ENCODE peak calls at places on chromosome 17, in nine cellular contexts. One of them, this sample, is unnamed.

GRCh38 chr17:4010754-4011153 is 46.5 kb upstream of the ATP2A3 start:
- DNase-seq in stimulated activated CD8-positive, alpha-beta memory T cell treated with anti-CD3 and anti-CD28 coated beads, Interleukin-15, amount 100 ng/mL, for 24 hours: no peak
- DNase-seq in uterus: no peak
- DNase-seq in H1: no peak
- DNase-seq in T47D: no peak
- DNase-seq in activated naive CD4-positive, alpha-beta T cell: no peak
- DNase-seq in HTR-8/SVneo: no peak
- DNase-seq in PC-3: no peak
- DNase-seq in CMK: no peak
- DNase-seq in this sample: no peak

GRCh38 chr17:55730808-55731207 is 8.1 kb upstream of the TMEM100 start:
- DNase-seq in stimulated activated CD8-positive, alpha-beta memory T cell treated with anti-CD3 and anti-CD28 coated beads, Interleukin-15, amount 100 ng/mL, for 24 hours: no peak
- DNase-seq in uterus: no peak
- DNase-seq in H1: no peak
- DNase-seq in T47D: no peak
- DNase-seq in activated naive CD4-positive, alpha-beta T cell: no peak
- DNase-seq in HTR-8/SVneo: no peak
- DNase-seq in PC-3: no peak
- DNase-seq in CMK: no peak
- DNase-seq in this sample: no peak

GRCh38 chr17:3556905-3557767 is 476 bp downstream of the TRPV3 start:
- DNase-seq in stimulated activated CD8-positive, alpha-beta memory T cell treated with anti-CD3 and anti-CD28 coated beads, Interleukin-15, amount 100 ng/mL, for 24 hours: no peak
- DNase-seq in uterus: no peak
- DNase-seq in H1: no peak
- DNase-seq in T47D: peak; percentile 23
- DNase-seq in activated naive CD4-positive, alpha-beta T cell: no peak
- DNase-seq in HTR-8/SVneo: no peak
- DNase-seq in PC-3: peak; percentile 13
- DNase-seq in CMK: no peak
- DNase-seq in this sample: no peak

GRCh38 chr17:79646721-79647455 is 36.0 kb upstream of the RBFOX3 start:
- DNase-seq in stimulated activated CD8-positive, alpha-beta memory T cell treated with anti-CD3 and anti-CD28 coated beads, Interleukin-15, amount 100 ng/mL, for 24 hours: no peak
- DNase-seq in uterus: peak; percentile 9
- DNase-seq in H1: peak; percentile 26
- DNase-seq in T47D: no peak
- DNase-seq in activated naive CD4-positive, alpha-beta T cell: no peak
- DNase-seq in HTR-8/SVneo: no peak
- DNase-seq in PC-3: no peak
- DNase-seq in CMK: no peak
- DNase-seq in this sample: no peak

GRCh38 chr17:3843935-3844516 is 2.0 kb downstream of the NCBP3 start:
- DNase-seq in stimulated activated CD8-positive, alpha-beta memory T cell treated with anti-CD3 and anti-CD28 coated beads, Interleukin-15, amount 100 ng/mL, for 24 hours: no peak
- DNase-seq in uterus: no peak
- DNase-seq in H1: no peak
- DNase-seq in T47D: peak; percentile 68
- DNase-seq in activated naive CD4-positive, alpha-beta T cell: no peak
- DNase-seq in HTR-8/SVneo: peak; percentile 62
- DNase-seq in PC-3: peak; percentile 63
- DNase-seq in CMK: no peak
- DNase-seq in this sample: no peak

GRCh38 chr17:34979650-34980352 is 511 bp upstream of the LIG3 start:
- DNase-seq in stimulated activated CD8-positive, alpha-beta memory T cell treated with anti-CD3 and anti-CD28 coated beads, Interleukin-15, amount 100 ng/mL, for 24 hours: no peak
- DNase-seq in uterus: no peak
- DNase-seq in H1: no peak
- DNase-seq in T47D: peak; percentile 76
- DNase-seq in activated naive CD4-positive, alpha-beta T cell: no peak
- DNase-seq in HTR-8/SVneo: no peak
- DNase-seq in PC-3: no peak
- DNase-seq in CMK: no peak
- DNase-seq in this sample: no peak

GRCh38 chr17:34012709-34013375 is 242.2 kb upstream of the CCL2 start:
- DNase-seq in stimulated activated CD8-positive, alpha-beta memory T cell treated with anti-CD3 and anti-CD28 coated beads, Interleukin-15, amount 100 ng/mL, for 24 hours: no peak
- DNase-seq in uterus: no peak
- DNase-seq in H1: peak; percentile 46
- DNase-seq in T47D: no peak
- DNase-seq in activated naive CD4-positive, alpha-beta T cell: no peak
- DNase-seq in HTR-8/SVneo: no peak
- DNase-seq in PC-3: no peak
- DNase-seq in CMK: no peak
- DNase-seq in this sample: no peak

GRCh38 chr17:76672892-76673291 is 29.3 kb upstream of the ST6GALNAC1 start:
- DNase-seq in stimulated activated CD8-positive, alpha-beta memory T cell treated with anti-CD3 and anti-CD28 coated beads, Interleukin-15, amount 100 ng/mL, for 24 hours: no peak
- DNase-seq in uterus: no peak
- DNase-seq in H1: no peak
- DNase-seq in T47D: no peak
- DNase-seq in activated naive CD4-positive, alpha-beta T cell: no peak
- DNase-seq in HTR-8/SVneo: no peak
- DNase-seq in PC-3: no peak
- DNase-seq in CMK: no peak
- DNase-seq in this sample: no peak

GRCh38 chr17:35243459-35244204 is 760 bp downstream of the SLFN5 start:
- DNase-seq in stimulated activated CD8-positive, alpha-beta memory T cell treated with anti-CD3 and anti-CD28 coated beads, Interleukin-15, amount 100 ng/mL, for 24 hours: no peak
- DNase-seq in uterus: peak; percentile 74
- DNase-seq in H1: peak; percentile 58
- DNase-seq in T47D: peak; percentile 58
- DNase-seq in activated naive CD4-positive, alpha-beta T cell: peak; percentile 10
- DNase-seq in HTR-8/SVneo: peak; percentile 51
- DNase-seq in PC-3: peak; percentile 60
- DNase-seq in CMK: no peak
- DNase-seq in this sample: no peak

GRCh38 chr17:7835818-7836595 is 2.0 kb downstream of the KDM6B start:
- DNase-seq in stimulated activated CD8-positive, alpha-beta memory T cell treated with anti-CD3 and anti-CD28 coated beads, Interleukin-15, amount 100 ng/mL, for 24 hours: no peak
- DNase-seq in uterus: no peak
- DNase-seq in H1: peak; percentile 88
- DNase-seq in T47D: peak; percentile 83
- DNase-seq in activated naive CD4-positive, alpha-beta T cell: no peak
- DNase-seq in HTR-8/SVneo: no peak
- DNase-seq in PC-3: peak; percentile 34
- DNase-seq in CMK: no peak
- DNase-seq in this sample: no peak

GRCh38 chr17:76697702-76698465 is 12.9 kb downstream of the MXRA7 start:
- DNase-seq in stimulated activated CD8-positive, alpha-beta memory T cell treated with anti-CD3 and anti-CD28 coated beads, Interleukin-15, amount 100 ng/mL, for 24 hours: no peak
- DNase-seq in uterus: no peak
- DNase-seq in H1: no peak
- DNase-seq in T47D: no peak
- DNase-seq in activated naive CD4-positive, alpha-beta T cell: no peak
- DNase-seq in HTR-8/SVneo: no peak
- DNase-seq in PC-3: no peak
- DNase-seq in CMK: no peak
- DNase-seq in this sample: no peak

GRCh38 chr17:72420775-72421127 is 299.9 kb downstream of the SOX9 start:
- DNase-seq in stimulated activated CD8-positive, alpha-beta memory T cell treated with anti-CD3 and anti-CD28 coated beads, Interleukin-15, amount 100 ng/mL, for 24 hours: no peak
- DNase-seq in uterus: no peak
- DNase-seq in H1: no peak
- DNase-seq in T47D: no peak
- DNase-seq in activated naive CD4-positive, alpha-beta T cell: no peak
- DNase-seq in HTR-8/SVneo: no peak
- DNase-seq in PC-3: no peak
- DNase-seq in CMK: no peak
- DNase-seq in this sample: no peak

GRCh38 chr17:62140376-62140775 is 75.3 kb upstream of the MED13 start:
- DNase-seq in stimulated activated CD8-positive, alpha-beta memory T cell treated with anti-CD3 and anti-CD28 coated beads, Interleukin-15, amount 100 ng/mL, for 24 hours: no peak
- DNase-seq in uterus: no peak
- DNase-seq in H1: no peak
- DNase-seq in T47D: no peak
- DNase-seq in activated naive CD4-positive, alpha-beta T cell: no peak
- DNase-seq in HTR-8/SVneo: no peak
- DNase-seq in PC-3: no peak
- DNase-seq in CMK: no peak
- DNase-seq in this sample: no peak

GRCh38 chr17:1713878-1714487 is 3.8 kb upstream of the TLCD2 start:
- DNase-seq in stimulated activated CD8-positive, alpha-beta memory T cell treated with anti-CD3 and anti-CD28 coated beads, Interleukin-15, amount 100 ng/mL, for 24 hours: no peak
- DNase-seq in uterus: peak; percentile 67
- DNase-seq in H1: peak; percentile 78
- DNase-seq in T47D: peak; percentile 80
- DNase-seq in activated naive CD4-positive, alpha-beta T cell: no peak
- DNase-seq in HTR-8/SVneo: peak; percentile 83
- DNase-seq in PC-3: peak; percentile 56
- DNase-seq in CMK: no peak
- DNase-seq in this sample: no peak

GRCh38 chr17:50636145-50636803 is 1.6 kb downstream of the ABCC3 start:
- DNase-seq in stimulated activated CD8-positive, alpha-beta memory T cell treated with anti-CD3 and anti-CD28 coated beads, Interleukin-15, amount 100 ng/mL, for 24 hours: no peak
- DNase-seq in uterus: no peak
- DNase-seq in H1: no peak
- DNase-seq in T47D: no peak
- DNase-seq in activated naive CD4-positive, alpha-beta T cell: no peak
- DNase-seq in HTR-8/SVneo: no peak
- DNase-seq in PC-3: no peak
- DNase-seq in CMK: no peak
- DNase-seq in this sample: no peak

GRCh38 chr17:77959926-77960521 is 1.5 kb downstream of the TNRC6C start:
- DNase-seq in stimulated activated CD8-positive, alpha-beta memory T cell treated with anti-CD3 and anti-CD28 coated beads, Interleukin-15, amount 100 ng/mL, for 24 hours: no peak
- DNase-seq in uterus: no peak
- DNase-seq in H1: no peak
- DNase-seq in T47D: no peak
- DNase-seq in activated naive CD4-positive, alpha-beta T cell: no peak
- DNase-seq in HTR-8/SVneo: no peak
- DNase-seq in PC-3: no peak
- DNase-seq in CMK: no peak
- DNase-seq in this sample: no peak

GRCh38 chr17:75636381-75637142 is 3.3 kb downstream of the SMIM5 start:
- DNase-seq in stimulated activated CD8-positive, alpha-beta memory T cell treated with anti-CD3 and anti-CD28 coated beads, Interleukin-15, amount 100 ng/mL, for 24 hours: no peak
- DNase-seq in uterus: no peak
- DNase-seq in H1: peak; percentile 44
- DNase-seq in T47D: no peak
- DNase-seq in activated naive CD4-positive, alpha-beta T cell: no peak
- DNase-seq in HTR-8/SVneo: no peak
- DNase-seq in PC-3: no peak
- DNase-seq in CMK: no peak
- DNase-seq in this sample: no peak

GRCh38 chr17:49894761-49895160 is 46.9 kb upstream of the TAC4 start:
- DNase-seq in stimulated activated CD8-positive, alpha-beta memory T cell treated with anti-CD3 and anti-CD28 coated beads, Interleukin-15, amount 100 ng/mL, for 24 hours: no peak
- DNase-seq in uterus: no peak
- DNase-seq in H1: no peak
- DNase-seq in T47D: no peak
- DNase-seq in activated naive CD4-positive, alpha-beta T cell: no peak
- DNase-seq in HTR-8/SVneo: no peak
- DNase-seq in PC-3: no peak
- DNase-seq in CMK: no peak
- DNase-seq in this sample: no peak

GRCh38 chr17:39813631-39814030 is 50.5 kb downstream of the IKZF3 start:
- DNase-seq in stimulated activated CD8-positive, alpha-beta memory T cell treated with anti-CD3 and anti-CD28 coated beads, Interleukin-15, amount 100 ng/mL, for 24 hours: no peak
- DNase-seq in uterus: no peak
- DNase-seq in H1: no peak
- DNase-seq in T47D: no peak
- DNase-seq in activated naive CD4-positive, alpha-beta T cell: no peak
- DNase-seq in HTR-8/SVneo: no peak
- DNase-seq in PC-3: no peak
- DNase-seq in CMK: peak; percentile 11
- DNase-seq in this sample: no peak

GRCh38 chr17:82065193-82065637 is 389 bp downstream of the DUS1L start:
- DNase-seq in stimulated activated CD8-positive, alpha-beta memory T cell treated with anti-CD3 and anti-CD28 coated beads, Interleukin-15, amount 100 ng/mL, for 24 hours: no peak
- DNase-seq in uterus: no peak
- DNase-seq in H1: no peak
- DNase-seq in T47D: peak; percentile 49
- DNase-seq in activated naive CD4-positive, alpha-beta T cell: no peak
- DNase-seq in HTR-8/SVneo: peak; percentile 27
- DNase-seq in PC-3: no peak
- DNase-seq in CMK: peak; percentile 29
- DNase-seq in this sample: no peak

GRCh38 chr17:45693792-45694191 is 90.3 kb upstream of the CRHR1 start:
- DNase-seq in stimulated activated CD8-positive, alpha-beta memory T cell treated with anti-CD3 and anti-CD28 coated beads, Interleukin-15, amount 100 ng/mL, for 24 hours: no peak
- DNase-seq in uterus: no peak
- DNase-seq in H1: no peak
- DNase-seq in T47D: no peak
- DNase-seq in activated naive CD4-positive, alpha-beta T cell: no peak
- DNase-seq in HTR-8/SVneo: no peak
- DNase-seq in PC-3: no peak
- DNase-seq in CMK: no peak
- DNase-seq in this sample: no peak

GRCh38 chr17:3015890-3016289 is 47.5 kb downstream of the OR1D5 start:
- DNase-seq in stimulated activated CD8-positive, alpha-beta memory T cell treated with anti-CD3 and anti-CD28 coated beads, Interleukin-15, amount 100 ng/mL, for 24 hours: no peak
- DNase-seq in uterus: no peak
- DNase-seq in H1: no peak
- DNase-seq in T47D: no peak
- DNase-seq in activated naive CD4-positive, alpha-beta T cell: no peak
- DNase-seq in HTR-8/SVneo: no peak
- DNase-seq in PC-3: peak; percentile 48
- DNase-seq in CMK: no peak
- DNase-seq in this sample: no peak

GRCh38 chr17:63534078-63534570 is 11.0 kb downstream of the KCNH6 start:
- DNase-seq in stimulated activated CD8-positive, alpha-beta memory T cell treated with anti-CD3 and anti-CD28 coated beads, Interleukin-15, amount 100 ng/mL, for 24 hours: no peak
- DNase-seq in uterus: no peak
- DNase-seq in H1: no peak
- DNase-seq in T47D: no peak
- DNase-seq in activated naive CD4-positive, alpha-beta T cell: no peak
- DNase-seq in HTR-8/SVneo: no peak
- DNase-seq in PC-3: no peak
- DNase-seq in CMK: no peak
- DNase-seq in this sample: no peak

GRCh38 chr17:74690409-74690825 is 22.3 kb downstream of the CD300LF start:
- DNase-seq in stimulated activated CD8-positive, alpha-beta memory T cell treated with anti-CD3 and anti-CD28 coated beads, Interleukin-15, amount 100 ng/mL, for 24 hours: no peak
- DNase-seq in uterus: no peak
- DNase-seq in H1: no peak
- DNase-seq in T47D: no peak
- DNase-seq in activated naive CD4-positive, alpha-beta T cell: no peak
- DNase-seq in HTR-8/SVneo: no peak
- DNase-seq in PC-3: no peak
- DNase-seq in CMK: no peak
- DNase-seq in this sample: no peak

GRCh38 chr17:65154770-65155589 is 17.8 kb downstream of the RGS9 start:
- DNase-seq in stimulated activated CD8-positive, alpha-beta memory T cell treated with anti-CD3 and anti-CD28 coated beads, Interleukin-15, amount 100 ng/mL, for 24 hours: no peak
- DNase-seq in uterus: no peak
- DNase-seq in H1: no peak
- DNase-seq in T47D: no peak
- DNase-seq in activated naive CD4-positive, alpha-beta T cell: no peak
- DNase-seq in HTR-8/SVneo: peak; percentile 45
- DNase-seq in PC-3: peak; percentile 88
- DNase-seq in CMK: no peak
- DNase-seq in this sample: no peak

GRCh38 chr17:56786989-56787482 is 46.7 kb downstream of the C17orf67 start:
- DNase-seq in stimulated activated CD8-positive, alpha-beta memory T cell treated with anti-CD3 and anti-CD28 coated beads, Interleukin-15, amount 100 ng/mL, for 24 hours: no peak
- DNase-seq in uterus: peak; percentile 18
- DNase-seq in H1: no peak
- DNase-seq in T47D: peak; percentile 76
- DNase-seq in activated naive CD4-positive, alpha-beta T cell: no peak
- DNase-seq in HTR-8/SVneo: peak; percentile 88
- DNase-seq in PC-3: peak; percentile 99
- DNase-seq in CMK: no peak
- DNase-seq in this sample: no peak

GRCh38 chr17:72970794-72971512 is 121.5 kb downstream of the SLC39A11 start:
- DNase-seq in stimulated activated CD8-positive, alpha-beta memory T cell treated with anti-CD3 and anti-CD28 coated beads, Interleukin-15, amount 100 ng/mL, for 24 hours: no peak
- DNase-seq in uterus: no peak
- DNase-seq in H1: no peak
- DNase-seq in T47D: no peak
- DNase-seq in activated naive CD4-positive, alpha-beta T cell: no peak
- DNase-seq in HTR-8/SVneo: no peak
- DNase-seq in PC-3: no peak
- DNase-seq in CMK: no peak
- DNase-seq in this sample: no peak

GRCh38 chr17:1228752-1229353 is 41.4 kb upstream of the BHLHA9 start:
- DNase-seq in stimulated activated CD8-positive, alpha-beta memory T cell treated with anti-CD3 and anti-CD28 coated beads, Interleukin-15, amount 100 ng/mL, for 24 hours: no peak
- DNase-seq in uterus: no peak
- DNase-seq in H1: peak; percentile 60
- DNase-seq in T47D: no peak
- DNase-seq in activated naive CD4-positive, alpha-beta T cell: no peak
- DNase-seq in HTR-8/SVneo: no peak
- DNase-seq in PC-3: no peak
- DNase-seq in CMK: no peak
- DNase-seq in this sample: no peak

GRCh38 chr17:20092292-20092867 is 83.2 kb downstream of the SPECC1 start:
- DNase-seq in stimulated activated CD8-positive, alpha-beta memory T cell treated with anti-CD3 and anti-CD28 coated beads, Interleukin-15, amount 100 ng/mL, for 24 hours: no peak
- DNase-seq in uterus: no peak
- DNase-seq in H1: no peak
- DNase-seq in T47D: no peak
- DNase-seq in activated naive CD4-positive, alpha-beta T cell: no peak
- DNase-seq in HTR-8/SVneo: no peak
- DNase-seq in PC-3: peak; percentile 18
- DNase-seq in CMK: no peak
- DNase-seq in this sample: no peak

GRCh38 chr17:13474073-13474800 is 127.5 kb downstream of the HS3ST3A1 start:
- DNase-seq in stimulated activated CD8-positive, alpha-beta memory T cell treated with anti-CD3 and anti-CD28 coated beads, Interleukin-15, amount 100 ng/mL, for 24 hours: no peak
- DNase-seq in uterus: no peak
- DNase-seq in H1: no peak
- DNase-seq in T47D: no peak
- DNase-seq in activated naive CD4-positive, alpha-beta T cell: no peak
- DNase-seq in HTR-8/SVneo: no peak
- DNase-seq in PC-3: no peak
- DNase-seq in CMK: no peak
- DNase-seq in this sample: no peak

GRCh38 chr17:6660765-6661463 is 9.4 kb downstream of the C17orf100 start:
- DNase-seq in stimulated activated CD8-positive, alpha-beta memory T cell treated with anti-CD3 and anti-CD28 coated beads, Interleukin-15, amount 100 ng/mL, for 24 hours: no peak
- DNase-seq in uterus: no peak
- DNase-seq in H1: no peak
- DNase-seq in T47D: no peak
- DNase-seq in activated naive CD4-positive, alpha-beta T cell: no peak
- DNase-seq in HTR-8/SVneo: no peak
- DNase-seq in PC-3: no peak
- DNase-seq in CMK: no peak
- DNase-seq in this sample: no peak

This sample was measured in NCI-H1048.